ENCODE peak calls at places on chromosome 1, in five cellular contexts. W is tibial nerve, E is body of pancreas, G is uterus, F is transverse colon. M is an unnamed sample.

GRCh38 chr1:168119750-168120149 is 17.0 kb downstream of the GPR161 start:
- DNase-seq in F (no peak), E (no peak), G (no peak), W (no peak), M (no peak)

GRCh38 chr1:79737193-79737592 is 730.7 kb upstream of the ADGRL4 start:
- DNase-seq in W (no peak), F (no peak), G (no peak), E (no peak), M (no peak)

GRCh38 chr1:63774617-63775417 is 1.0 kb downstream of the ROR1 start:
- DNase-seq in G (peak; percentile 52), F (peak; percentile 28), W (peak; percentile 18), E (peak; percentile 44), M (peak; percentile 26)

GRCh38 chr1:65148548-65149390 is 766 bp downstream of the AK4 start:
- DNase-seq in G (peak; percentile 47), W (peak; percentile 17), E (peak; percentile 24), F (peak; percentile 46), M (peak; percentile 65)

GRCh38 chr1:115413621-115414020 is 75.6 kb upstream of the NGF start:
- DNase-seq in G (no peak), E (no peak), W (no peak), F (no peak), M (no peak)

GRCh38 chr1:56491441-56491840 is 87.9 kb downstream of the PLPP3 start:
- DNase-seq in W (no peak), E (peak; percentile 32), F (no peak), G (no peak), M (no peak)

GRCh38 chr1:207644852-207645631 is at the start of gene CR1L:
- DNase-seq in W (peak; percentile 71), E (peak; percentile 73), F (peak; percentile 62), G (peak; percentile 47), M (no peak)

GRCh38 chr1:43431676-43432075 is 22.1 kb downstream of the HYI start:
- DNase-seq in W (no peak), F (no peak), E (no peak), G (peak; percentile 9), M (no peak)

GRCh38 chr1:6279721-6280383 is 19.0 kb upstream of the GPR153 start:
- DNase-seq in F (no peak), W (no peak), E (no peak), G (no peak), M (no peak)

GRCh38 chr1:6281511-6282402 is 20.9 kb upstream of the GPR153 start:
- DNase-seq in W (no peak), F (peak; percentile 79), G (no peak), E (no peak), M (no peak)

GRCh38 chr1:6280761-6281451 is 20.0 kb upstream of the GPR153 start:
- DNase-seq in E (no peak), F (no peak), G (no peak), W (no peak), M (no peak)

GRCh38 chr1:6285356-6285755 is 24.5 kb upstream of the GPR153 start:
- DNase-seq in E (no peak), G (no peak), W (no peak), F (no peak), M (no peak)

GRCh38 chr1:6282577-6283270 is 21.8 kb upstream of the GPR153 start:
- DNase-seq in F (no peak), G (no peak), E (no peak), W (no peak), M (no peak)
- TF ChIP-seq POLR2A in F (no peak), G (no peak), E (no peak), W (no peak), M (no peak)

GRCh38 chr1:74245168-74245753 is 10.1 kb downstream of the TNNI3K start:
- DNase-seq in E (no peak), F (no peak), G (no peak), W (no peak), M (no peak)
- TF ChIP-seq POLR2A in E (no peak), F (no peak), G (no peak), W (no peak), M (no peak)

GRCh38 chr1:86184401-86184800 is 27.8 kb upstream of the COL24A1 start:
- DNase-seq in W (no peak), E (no peak), F (no peak), G (no peak), M (no peak)

DNA sequence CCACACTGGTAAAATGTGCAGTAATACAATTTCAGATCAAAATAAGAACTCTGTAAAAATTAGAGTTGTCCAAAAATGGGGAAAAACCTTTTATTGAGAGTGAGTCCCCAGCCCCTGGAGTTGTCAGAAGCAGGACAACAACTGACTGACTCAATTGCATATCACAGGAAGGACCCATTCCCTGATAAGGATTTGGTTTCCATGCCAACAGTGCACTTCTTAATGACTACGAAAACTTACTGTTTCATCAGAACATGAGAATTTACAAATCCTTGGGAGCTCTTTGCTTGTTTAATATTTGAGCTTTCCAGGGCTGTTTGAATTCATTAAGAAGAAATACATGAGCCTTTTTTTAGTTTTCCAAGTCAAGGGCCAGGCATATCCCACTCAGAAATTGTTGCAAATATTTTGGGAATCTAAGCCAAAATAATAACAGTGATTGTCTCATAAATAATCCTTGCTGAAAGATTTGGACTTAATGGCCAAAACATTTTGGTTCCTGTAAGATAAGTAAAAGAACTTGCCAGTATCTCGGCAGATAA is 27.2 kb upstream of the COL24A1 start:
- DNase-seq in W (no peak), F (no peak), E (no peak), G (no peak), M (no peak)
- TF ChIP-seq POLR2A in W (no peak), F (no peak), E (no peak), G (no peak), M (no peak)

GRCh38 chr1:31644560-31645273 is at the start of gene PEF1:
- DNase-seq in E (peak; percentile 99), W (peak; percentile 99), G (peak; percentile 99), F (peak; percentile 99), M (peak; percentile 92)
- TF ChIP-seq POLR2A in E (peak; percentile 66), W (peak; percentile 84), G (peak; percentile 86), F (peak; percentile 83), M (peak; percentile 21)

DNA sequence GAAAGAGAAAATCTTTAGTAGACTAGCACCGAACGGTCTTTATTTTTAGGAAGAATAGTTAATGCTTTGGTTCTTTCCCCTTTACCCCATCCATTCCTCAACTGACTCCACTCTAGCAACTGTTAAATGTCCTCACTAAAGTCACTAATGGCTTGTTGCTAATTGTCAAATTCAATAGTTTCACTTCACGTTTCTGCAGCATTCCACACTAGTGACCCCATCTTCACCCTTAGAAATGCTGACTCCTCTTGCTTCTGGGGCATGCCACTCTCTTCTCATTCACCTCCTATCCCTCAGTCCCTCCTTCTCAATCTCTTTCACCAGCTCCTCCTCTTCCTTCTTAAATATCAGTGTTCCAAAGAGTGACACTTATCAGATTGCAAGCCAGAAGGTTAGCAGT is 19.4 kb upstream of the CADM3 start:
- DNase-seq in F (no peak), W (no peak), E (no peak), G (no peak), M (no peak)
- TF ChIP-seq POLR2A in F (no peak), W (no peak), E (no peak), G (no peak), M (no peak)

M was measured in H54.